ENCODE peak calls at places on chromosomes 3 and 15, in nine cellular contexts. F is mammary epithelial cell; S is neuronal stem cell; P is CD4-positive, alpha-beta memory T cell; H is Karpas-422; T is dorsolateral prefrontal cortex; U is cardiac fibroblast; M is neural progenitor cell; I is K562. L is an unnamed sample.

GRCh38 chr15:76185716-76186115 is 125.6 kb downstream of the ETFA start:
- DNase-seq in F (peak; percentile 61), S (peak; percentile 33), P (no peak), H (peak; percentile 82), T (no peak), U (peak; percentile 91), M (peak; percentile 67), I (peak; percentile 68), L (peak; percentile 29)

GRCh38 chr3:74267583-74268184 is 346.8 kb downstream of the CNTN3 start:
- DNase-seq in F (peak; percentile 46), S (peak; percentile 46), P (no peak), H (peak; percentile 67), T (no peak), U (peak; percentile 80), M (peak; percentile 78), I (peak; percentile 29), L (peak; percentile 51)

GRCh38 chr3:162338514-162338913 is 841.9 kb downstream of the OTOL1 start:
- DNase-seq in F (no peak), S (no peak), P (no peak), H (no peak), T (no peak), U (peak; percentile 25), M (no peak), I (no peak), L (no peak)

GRCh38 chr3:137988152-137988551 is 21.8 kb upstream of the CLDN18 start:
- DNase-seq in F (no peak), S (no peak), P (no peak), H (no peak), T (no peak), U (no peak), M (no peak), I (no peak), L (no peak)

GRCh38 chr3:169112153-169112892 is 551.2 kb downstream of the MECOM start:
- DNase-seq in F (peak; percentile 83), S (no peak), P (no peak), H (no peak), T (no peak), U (peak; percentile 93), M (no peak), I (no peak), L (no peak)

GRCh38 chr15:72276326-72276700 is 4.0 kb upstream of the PARP6 start:
- DNase-seq in F (no peak), S (no peak), P (no peak), H (no peak), T (no peak), U (no peak), M (no peak), I (no peak), L (no peak)

GRCh38 chr15:75178171-75178937 is 23.3 kb upstream of the C15orf39 start:
- DNase-seq in F (no peak), S (no peak), P (no peak), H (no peak), T (no peak), U (no peak), M (peak; percentile 74), I (peak; percentile 95), L (no peak)

GRCh38 chr3:189325454-189325853 is 153.7 kb downstream of the TPRG1 start:
- DNase-seq in F (no peak), S (no peak), P (no peak), H (no peak), T (no peak), U (no peak), M (no peak), I (no peak), L (no peak)

GRCh38 chr3:59764131-59764530 is 714.3 kb upstream of the CFAP20DC start:
- DNase-seq in F (no peak), S (no peak), P (no peak), H (no peak), T (no peak), U (no peak), M (no peak), I (no peak), L (no peak)

GRCh38 chr3:185677146-185677829 is 91.2 kb downstream of the SENP2 start:
- DNase-seq in F (peak; percentile 96), S (peak; percentile 40), P (no peak), H (peak; percentile 85), T (no peak), U (peak; percentile 93), M (peak; percentile 73), I (peak; percentile 64), L (peak; percentile 34)

GRCh38 chr3:188749010-188749617 is 422.7 kb upstream of the TPRG1 start:
- DNase-seq in F (no peak), S (peak; percentile 6), P (peak; percentile 55), H (peak; percentile 94), T (no peak), U (peak; percentile 37), M (peak; percentile 77), I (peak; percentile 16), L (peak; percentile 50)

DNA sequence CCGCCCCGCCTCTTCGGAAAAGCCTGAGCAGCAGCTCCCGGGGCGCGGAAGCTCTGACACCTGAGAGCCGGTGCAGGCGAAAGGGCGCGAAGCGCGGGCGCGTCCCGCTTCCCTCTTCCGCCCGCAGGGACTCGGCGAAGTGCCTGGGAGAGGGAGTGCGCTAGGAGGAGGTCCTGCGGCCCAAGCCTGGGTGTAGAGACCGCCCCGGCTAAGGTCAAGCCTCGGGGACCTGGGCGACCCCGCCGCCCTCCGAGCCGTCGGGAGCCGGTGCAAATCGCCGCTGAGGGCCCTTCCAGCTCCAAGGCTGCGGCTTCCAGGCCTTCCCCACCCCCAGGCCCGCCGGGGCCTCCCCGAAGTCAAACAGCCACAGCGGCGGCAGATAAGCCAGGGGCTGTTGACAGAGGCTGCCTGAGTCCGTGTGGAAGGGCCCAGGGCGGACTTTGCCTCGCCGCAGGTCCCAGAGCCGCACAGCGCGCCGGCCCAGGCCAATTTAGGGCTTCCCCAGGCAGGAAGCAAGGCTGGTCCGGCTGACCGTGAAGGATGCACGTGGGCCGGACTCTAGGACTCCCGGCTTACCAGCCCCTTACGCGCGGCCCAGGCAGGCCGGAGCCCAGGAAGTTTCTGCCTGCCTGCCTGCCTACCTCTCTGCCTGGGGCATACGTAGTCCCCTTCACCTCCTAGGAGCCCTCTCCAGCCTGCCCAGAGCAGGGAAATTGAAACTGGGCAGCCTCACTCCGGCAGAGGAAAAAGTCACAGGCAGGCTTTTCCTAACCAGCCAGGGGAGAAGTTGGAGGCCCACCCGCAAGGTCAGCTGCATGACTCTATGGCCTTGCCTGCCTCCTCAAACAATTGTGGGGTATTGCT is 2.3 kb downstream of the ITPKA start:
- DNase-seq in F (no peak), S (peak; percentile 36), P (no peak), H (no peak), T (no peak), U (no peak), M (peak; percentile 78), I (peak; percentile 64), L (no peak)
- H3K4me3 ChIP-seq in F (no peak overlapping the region), S (peak overlapping the region; percentile 53), P (no peak overlapping the region), H (no peak overlapping the region), T (peak overlapping the region; percentile 64), U (no peak overlapping the region), M (peak overlapping the region; percentile 63), I (peak overlapping the region; percentile 60), L (no peak overlapping the region)

GRCh38 chr15:39587291-39587909 is 6.5 kb downstream of the THBS1 start:
- DNase-seq in F (no peak), S (no peak), P (no peak), H (no peak), T (no peak), U (peak; percentile 34), M (no peak), I (no peak), L (no peak)
- H3K4me3 ChIP-seq in F (no peak overlapping the region), S (no peak overlapping the region), P (no peak overlapping the region), H (no peak overlapping the region), T (no peak overlapping the region), U (no peak overlapping the region), M (no peak overlapping the region), I (no peak overlapping the region), L (no peak overlapping the region)

GRCh38 chr3:2098398-2099027 is at the start of gene CNTN4:
- DNase-seq in F (no peak), S (peak; percentile 94), P (no peak), H (no peak), T (no peak), U (no peak), M (peak; percentile 97), I (no peak), L (no peak)
- H3K4me3 ChIP-seq in F (no peak within 1 kb of the TSS), S (peak within 1 kb of the TSS; percentile 45), P (no peak within 1 kb of the TSS), H (no peak within 1 kb of the TSS), T (peak within 1 kb of the TSS; percentile 59), U (no peak within 1 kb of the TSS), M (peak within 1 kb of the TSS; percentile 66), I (no peak within 1 kb of the TSS), L (peak within 1 kb of the TSS; percentile 1)

DNA sequence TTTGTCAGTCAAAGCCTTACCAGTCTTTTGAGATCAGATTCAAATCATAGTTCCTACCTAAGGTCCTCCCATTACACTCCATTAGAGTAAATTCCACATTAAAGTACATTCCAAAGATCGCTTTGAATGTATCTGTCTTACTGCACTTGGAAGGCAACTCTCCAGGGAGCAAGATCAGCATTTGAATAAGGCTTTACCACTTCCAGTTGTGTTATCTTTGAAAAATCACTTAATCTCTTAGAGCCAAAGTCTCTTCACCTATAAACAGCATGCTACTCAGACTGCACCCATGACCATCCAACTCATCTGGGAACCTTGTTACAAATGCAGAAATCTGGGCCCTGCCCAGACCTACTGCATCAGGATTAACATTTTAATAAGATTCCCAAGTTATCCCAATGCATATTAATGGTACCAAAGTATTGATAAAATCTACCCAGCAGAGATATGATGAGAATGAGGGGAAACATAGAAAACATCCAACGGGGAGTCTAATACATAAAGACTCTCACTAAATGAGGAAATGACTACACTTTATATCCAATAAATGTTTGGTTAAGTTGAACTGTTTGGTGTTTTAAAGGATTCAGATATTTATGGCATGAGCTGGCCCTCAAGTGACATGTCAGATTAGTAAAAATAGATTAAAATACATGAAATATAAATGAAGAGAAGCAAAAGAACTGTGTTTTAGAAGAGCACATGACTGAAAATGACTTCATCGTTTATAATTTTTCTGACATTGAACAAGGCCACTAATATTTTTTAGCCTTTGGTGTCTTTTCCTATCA is 75.9 kb downstream of the TNIK start:
- DNase-seq in F (no peak), S (no peak), P (no peak), H (no peak), T (no peak), U (peak; percentile 44), M (no peak), I (no peak), L (no peak)
- H3K4me3 ChIP-seq in F (no peak overlapping the region), S (no peak overlapping the region), P (no peak overlapping the region), H (no peak overlapping the region), T (no peak overlapping the region), U (no peak overlapping the region), M (no peak overlapping the region), I (no peak overlapping the region), L (no peak overlapping the region)

GRCh38 chr3:158791259-158791920 is 10.5 kb upstream of the MFSD1 start:
- DNase-seq in F (peak; percentile 46), S (peak; percentile 50), P (peak; percentile 61), H (peak; percentile 91), T (no peak), U (peak; percentile 87), M (peak; percentile 75), I (peak; percentile 45), L (peak; percentile 77)
- H3K4me3 ChIP-seq in F (no peak overlapping the region), S (no peak overlapping the region), P (no peak overlapping the region), H (peak overlapping the region; percentile 38), T (peak overlapping the region; percentile 35), U (no peak overlapping the region), M (no peak overlapping the region), I (no peak overlapping the region), L (no peak overlapping the region)

DNA sequence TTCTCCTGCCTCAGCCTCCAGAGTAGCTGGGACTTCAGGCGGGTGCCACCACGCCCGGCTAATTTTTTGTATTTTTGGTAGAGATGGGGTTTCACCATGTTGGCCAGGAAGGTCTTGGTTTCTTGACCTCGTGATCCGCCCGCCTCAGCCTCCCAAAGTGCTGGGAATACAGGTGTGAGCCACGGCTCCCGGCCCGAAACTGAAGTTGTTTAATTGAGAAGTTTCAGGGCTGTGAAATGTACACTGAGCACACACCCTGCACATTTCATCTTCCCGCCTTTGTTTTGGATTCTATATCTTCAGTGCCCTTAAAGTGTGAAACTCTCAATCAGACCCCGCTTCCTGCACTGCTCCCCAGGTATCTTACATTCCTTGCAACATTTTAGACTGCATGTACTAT is 149.1 kb downstream of the FNDC3B start:
- DNase-seq in F (no peak), S (no peak), P (no peak), H (no peak), T (no peak), U (no peak), M (no peak), I (no peak), L (no peak)
- H3K4me3 ChIP-seq in F (no peak overlapping the region), S (no peak overlapping the region), P (no peak overlapping the region), H (no peak overlapping the region), T (no peak overlapping the region), U (no peak overlapping the region), M (no peak overlapping the region), I (no peak overlapping the region), L (no peak overlapping the region)

L was measured in Jurkat, Clone E6-1.